ENCODE peak calls at places on chromosomes 11 and 22, in seven cellular contexts. One of them, this sample, is unnamed.

GRCh38 chr11:44327730-44328691 is 18.1 kb upstream of the ALX4 start:
- DNase-seq in foreskin keratinocyte: no peak
- DNase-seq in GM23338: no peak
- DNase-seq in RWPE1: no peak
- DNase-seq in tibial artery: no peak
- DNase-seq in OCI-LY7: no peak
- DNase-seq in dorsolateral prefrontal cortex: no peak
- DNase-seq in this sample: no peak

GRCh38 chr22:37018815-37019308 is 385 bp downstream of the TST start:
- DNase-seq in foreskin keratinocyte: peak; percentile 23
- DNase-seq in GM23338: peak; percentile 70
- DNase-seq in RWPE1: peak; percentile 28
- DNase-seq in tibial artery: peak; percentile 75
- DNase-seq in OCI-LY7: no peak
- DNase-seq in dorsolateral prefrontal cortex: no peak
- DNase-seq in this sample: no peak

GRCh38 chr11:20363500-20364411 is at the start of gene HTATIP2:
- DNase-seq in foreskin keratinocyte: no peak
- DNase-seq in GM23338: peak; percentile 74
- DNase-seq in RWPE1: peak; percentile 73
- DNase-seq in tibial artery: peak; percentile 71
- DNase-seq in OCI-LY7: no peak
- DNase-seq in dorsolateral prefrontal cortex: peak; percentile 64
- DNase-seq in this sample: no peak

GRCh38 chr11:60706931-60707330 is 7.5 kb downstream of the MS4A8 start:
- DNase-seq in foreskin keratinocyte: no peak
- DNase-seq in GM23338: no peak
- DNase-seq in RWPE1: no peak
- DNase-seq in tibial artery: no peak
- DNase-seq in OCI-LY7: no peak
- DNase-seq in dorsolateral prefrontal cortex: no peak
- DNase-seq in this sample: no peak

GRCh38 chr11:35968386-35969088 is 24.7 kb downstream of the LDLRAD3 start:
- DNase-seq in foreskin keratinocyte: no peak
- DNase-seq in GM23338: no peak
- DNase-seq in RWPE1: no peak
- DNase-seq in tibial artery: no peak
- DNase-seq in OCI-LY7: no peak
- DNase-seq in dorsolateral prefrontal cortex: no peak
- DNase-seq in this sample: no peak

GRCh38 chr11:118076754-118077281 is at the start of gene TMPRSS4:
- DNase-seq in foreskin keratinocyte: peak; percentile 82
- DNase-seq in GM23338: peak; percentile 79
- DNase-seq in RWPE1: peak; percentile 73
- DNase-seq in tibial artery: no peak
- DNase-seq in OCI-LY7: no peak
- DNase-seq in dorsolateral prefrontal cortex: no peak
- DNase-seq in this sample: peak; percentile 74

GRCh38 chr11:102717280-102717679 is 7.5 kb downstream of the MMP8 start:
- DNase-seq in foreskin keratinocyte: no peak
- DNase-seq in GM23338: no peak
- DNase-seq in RWPE1: no peak
- DNase-seq in tibial artery: no peak
- DNase-seq in OCI-LY7: no peak
- DNase-seq in dorsolateral prefrontal cortex: no peak
- DNase-seq in this sample: no peak

GRCh38 chr11:27319065-27319464 is 44.0 kb downstream of the CCDC34 start:
- DNase-seq in foreskin keratinocyte: peak; percentile 76
- DNase-seq in GM23338: no peak
- DNase-seq in RWPE1: peak; percentile 23
- DNase-seq in tibial artery: no peak
- DNase-seq in OCI-LY7: no peak
- DNase-seq in dorsolateral prefrontal cortex: no peak
- DNase-seq in this sample: peak; percentile 52

DNA sequence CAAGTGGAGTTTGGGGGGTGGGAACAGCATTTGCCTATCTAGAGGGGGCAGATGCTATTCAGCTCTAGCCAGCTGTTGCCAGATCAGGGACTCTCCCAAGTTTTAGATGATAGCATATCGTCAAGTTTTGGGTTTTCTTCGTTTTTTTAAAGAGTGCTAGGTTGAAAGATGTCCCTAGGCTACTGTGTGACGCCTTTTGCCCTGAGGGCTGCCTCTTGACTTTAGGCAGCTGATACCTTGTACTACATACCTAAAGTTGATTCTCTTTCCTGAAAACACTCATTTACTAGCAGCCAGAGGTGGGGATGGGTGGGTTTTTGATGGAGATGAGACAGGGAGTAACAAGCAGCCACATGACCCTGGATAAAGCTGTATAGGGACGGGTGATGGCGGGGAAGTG is 87.1 kb downstream of the ABTB2 start:
- DNase-seq in foreskin keratinocyte: no peak
- DNase-seq in GM23338: no peak
- DNase-seq in RWPE1: no peak
- DNase-seq in tibial artery: no peak
- DNase-seq in OCI-LY7: no peak
- DNase-seq in dorsolateral prefrontal cortex: no peak
- DNase-seq in this sample: no peak
- H3K27ac ChIP-seq in foreskin keratinocyte: no peak overlapping the region
- H3K27ac ChIP-seq in GM23338: no peak overlapping the region
- H3K27ac ChIP-seq in RWPE1: no peak overlapping the region
- H3K27ac ChIP-seq in tibial artery: no peak overlapping the region
- H3K27ac ChIP-seq in OCI-LY7: no peak overlapping the region
- H3K27ac ChIP-seq in dorsolateral prefrontal cortex: no peak overlapping the region
- H3K27ac ChIP-seq in this sample: no peak overlapping the region

DNA sequence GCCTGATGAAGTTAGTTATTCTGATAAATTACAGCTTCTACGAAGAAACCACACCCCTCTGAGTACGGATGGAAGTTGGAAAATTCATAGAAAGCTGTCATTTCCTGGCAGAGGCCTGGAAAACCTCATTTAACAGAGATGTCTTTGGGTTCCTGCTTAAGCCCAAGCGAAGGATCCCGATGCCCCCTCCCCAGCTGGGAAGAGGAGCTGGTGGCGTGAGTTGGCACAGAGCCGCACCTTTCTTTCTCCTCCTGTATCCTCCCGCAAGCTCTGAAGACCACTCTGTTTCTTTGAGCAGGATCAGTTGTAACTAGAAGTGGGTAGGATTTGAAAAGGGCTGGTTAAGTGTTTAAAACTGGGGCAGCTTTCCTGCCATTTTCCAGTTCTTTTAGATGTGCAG is 62.7 kb downstream of the PARVB start:
- DNase-seq in foreskin keratinocyte: no peak
- DNase-seq in GM23338: no peak
- DNase-seq in RWPE1: no peak
- DNase-seq in tibial artery: no peak
- DNase-seq in OCI-LY7: no peak
- DNase-seq in dorsolateral prefrontal cortex: no peak
- DNase-seq in this sample: no peak
- H3K27ac ChIP-seq in foreskin keratinocyte: no peak overlapping the region
- H3K27ac ChIP-seq in GM23338: no peak overlapping the region
- H3K27ac ChIP-seq in RWPE1: no peak overlapping the region
- H3K27ac ChIP-seq in tibial artery: no peak overlapping the region
- H3K27ac ChIP-seq in OCI-LY7: no peak overlapping the region
- H3K27ac ChIP-seq in dorsolateral prefrontal cortex: no peak overlapping the region
- H3K27ac ChIP-seq in this sample: no peak overlapping the region

GRCh38 chr22:27726344-27726725 is 75.2 kb downstream of the MN1 start:
- DNase-seq in foreskin keratinocyte: no peak
- DNase-seq in GM23338: no peak
- DNase-seq in RWPE1: no peak
- DNase-seq in tibial artery: no peak
- DNase-seq in OCI-LY7: no peak
- DNase-seq in dorsolateral prefrontal cortex: no peak
- DNase-seq in this sample: no peak

GRCh38 chr22:27724181-27724580 is 77.4 kb downstream of the MN1 start:
- DNase-seq in foreskin keratinocyte: no peak
- DNase-seq in GM23338: no peak
- DNase-seq in RWPE1: no peak
- DNase-seq in tibial artery: no peak
- DNase-seq in OCI-LY7: no peak
- DNase-seq in dorsolateral prefrontal cortex: no peak
- DNase-seq in this sample: no peak

GRCh38 chr22:27724706-27725105 is 76.8 kb downstream of the MN1 start:
- DNase-seq in foreskin keratinocyte: no peak
- DNase-seq in GM23338: no peak
- DNase-seq in RWPE1: no peak
- DNase-seq in tibial artery: no peak
- DNase-seq in OCI-LY7: no peak
- DNase-seq in dorsolateral prefrontal cortex: no peak
- DNase-seq in this sample: no peak

GRCh38 chr22:27723150-27723549 is 78.4 kb downstream of the MN1 start:
- DNase-seq in foreskin keratinocyte: no peak
- DNase-seq in GM23338: no peak
- DNase-seq in RWPE1: no peak
- DNase-seq in tibial artery: no peak
- DNase-seq in OCI-LY7: no peak
- DNase-seq in dorsolateral prefrontal cortex: no peak
- DNase-seq in this sample: no peak

GRCh38 chr22:27723708-27724107 is 77.8 kb downstream of the MN1 start:
- DNase-seq in foreskin keratinocyte: no peak
- DNase-seq in GM23338: no peak
- DNase-seq in RWPE1: no peak
- DNase-seq in tibial artery: no peak
- DNase-seq in OCI-LY7: no peak
- DNase-seq in dorsolateral prefrontal cortex: no peak
- DNase-seq in this sample: no peak
- H3K27ac ChIP-seq in foreskin keratinocyte: no peak overlapping the region
- H3K27ac ChIP-seq in GM23338: peak overlapping the region; percentile 36
- H3K27ac ChIP-seq in RWPE1: peak overlapping the region; percentile 67
- H3K27ac ChIP-seq in tibial artery: no peak overlapping the region
- H3K27ac ChIP-seq in OCI-LY7: no peak overlapping the region
- H3K27ac ChIP-seq in dorsolateral prefrontal cortex: no peak overlapping the region
- H3K27ac ChIP-seq in this sample: no peak overlapping the region

GRCh38 chr11:79544324-79544723 is 103.5 kb upstream of the TENM4 start:
- DNase-seq in foreskin keratinocyte: no peak
- DNase-seq in GM23338: no peak
- DNase-seq in RWPE1: no peak
- DNase-seq in tibial artery: no peak
- DNase-seq in OCI-LY7: no peak
- DNase-seq in dorsolateral prefrontal cortex: no peak
- DNase-seq in this sample: no peak

GRCh38 chr11:79543101-79543500 is 102.3 kb upstream of the TENM4 start:
- DNase-seq in foreskin keratinocyte: no peak
- DNase-seq in GM23338: no peak
- DNase-seq in RWPE1: no peak
- DNase-seq in tibial artery: no peak
- DNase-seq in OCI-LY7: no peak
- DNase-seq in dorsolateral prefrontal cortex: no peak
- DNase-seq in this sample: no peak

GRCh38 chr11:79546366-79546765 is 105.5 kb upstream of the TENM4 start:
- DNase-seq in foreskin keratinocyte: peak; percentile 48
- DNase-seq in GM23338: no peak
- DNase-seq in RWPE1: no peak
- DNase-seq in tibial artery: no peak
- DNase-seq in OCI-LY7: no peak
- DNase-seq in dorsolateral prefrontal cortex: no peak
- DNase-seq in this sample: peak; percentile 31

DNA sequence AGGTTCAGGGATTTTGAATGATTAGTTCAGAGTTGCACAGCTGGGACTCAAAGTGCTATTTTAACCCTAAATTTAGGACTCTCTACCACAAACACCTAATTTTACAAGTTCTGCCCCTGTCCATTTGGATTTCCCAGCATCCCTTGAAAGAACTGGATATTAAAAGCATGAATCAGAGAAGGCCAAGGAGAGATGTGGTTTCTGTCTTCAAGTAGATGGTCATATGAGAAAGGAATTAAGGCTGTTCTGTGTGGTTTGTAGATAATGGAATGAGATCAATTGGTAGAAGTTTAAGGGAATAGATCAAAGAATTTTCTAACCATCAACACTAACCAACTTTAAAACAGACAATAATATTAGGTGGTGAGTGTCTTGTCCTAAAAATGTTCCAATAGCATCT is 106.4 kb upstream of the TENM4 start:
- DNase-seq in foreskin keratinocyte: no peak
- DNase-seq in GM23338: no peak
- DNase-seq in RWPE1: no peak
- DNase-seq in tibial artery: no peak
- DNase-seq in OCI-LY7: no peak
- DNase-seq in dorsolateral prefrontal cortex: no peak
- DNase-seq in this sample: no peak
- H3K27ac ChIP-seq in foreskin keratinocyte: no peak overlapping the region
- H3K27ac ChIP-seq in GM23338: no peak overlapping the region
- H3K27ac ChIP-seq in RWPE1: no peak overlapping the region
- H3K27ac ChIP-seq in tibial artery: no peak overlapping the region
- H3K27ac ChIP-seq in OCI-LY7: no peak overlapping the region
- H3K27ac ChIP-seq in dorsolateral prefrontal cortex: no peak overlapping the region
- H3K27ac ChIP-seq in this sample: no peak overlapping the region